ENCODE peak calls at places on chromosomes 2 and 18, in nine cellular contexts. S is stimulated activated CD4-positive, alpha-beta T cell treated with anti-CD3 and anti-CD28 coated beads, Interleukin-12 subunit alpha, Interleukin-12 subunit beta, amount 100 ng/mL, for 48 hours; W is RWPE1; X is RPMI7951; A is hypothalamus; I is activated T-helper 1 cell treated with anti-CD3 and anti-CD28 coated beads, Interleukin-2, amount 50 U/mL, for 16 hours; Y is left kidney; R is amygdala; U is esophagus squamous epithelium. K is an unnamed sample.

GRCh38 chr2:226066391-226066790 is 666.9 kb downstream of the NYAP2 start:
- DNase-seq in S (no peak), W (no peak), X (no peak), A (no peak), I (no peak), Y (no peak), R (no peak), U (no peak), K (no peak)

GRCh38 chr2:151192681-151193080 is 69.0 kb downstream of the RBM43 start:
- DNase-seq in S (no peak), W (no peak), X (peak; percentile 64), A (no peak), I (no peak), Y (no peak), R (no peak), U (no peak), K (no peak)

GRCh38 chr2:118530976-118531375 is 316.5 kb downstream of the EN1 start:
- DNase-seq in S (no peak), W (peak; percentile 38), X (peak; percentile 19), A (no peak), I (no peak), Y (no peak), R (no peak), U (no peak), K (no peak)

GRCh38 chr18:657311-657997 is at the start of gene TYMS:
- DNase-seq in S (peak; percentile 20), W (peak; percentile 86), X (peak; percentile 66), A (peak; percentile 32), I (no peak), Y (peak; percentile 94), R (no peak), U (no peak), K (peak; percentile 64)

GRCh38 chr2:41990688-41991087 is 57.1 kb upstream of the PKDCC start:
- DNase-seq in S (no peak), W (no peak), X (no peak), A (no peak), I (no peak), Y (peak; percentile 81), R (no peak), U (no peak), K (no peak)

GRCh38 chr18:44036500-44036899 is 644.2 kb upstream of the SETBP1 start:
- DNase-seq in S (no peak), W (no peak), X (no peak), A (no peak), I (no peak), Y (peak; percentile 15), R (no peak), U (no peak), K (no peak)

GRCh38 chr18:63986885-63987284 is 17.0 kb downstream of the SERPINB8 start:
- DNase-seq in S (no peak), W (no peak), X (no peak), A (no peak), I (no peak), Y (no peak), R (no peak), U (no peak), K (no peak)

GRCh38 chr2:164847291-164847690 is 5.7 kb upstream of the COBLL1 start:
- DNase-seq in S (no peak), W (no peak), X (no peak), A (no peak), I (no peak), Y (no peak), R (no peak), U (no peak), K (no peak)

GRCh38 chr18:9631814-9632496 is 17.6 kb upstream of the PPP4R1 start:
- DNase-seq in S (no peak), W (peak; percentile 73), X (peak; percentile 78), A (no peak), I (no peak), Y (no peak), R (no peak), U (no peak), K (no peak)

GRCh38 chr2:208253518-208254117 is 1.3 kb downstream of the IDH1 start:
- DNase-seq in S (no peak), W (no peak), X (no peak), A (no peak), I (no peak), Y (peak; percentile 22), R (no peak), U (no peak), K (peak; percentile 11)

GRCh38 chr2:144529841-144530240 is 9.9 kb upstream of the ZEB2 start:
- DNase-seq in S (no peak), W (no peak), X (no peak), A (no peak), I (no peak), Y (no peak), R (no peak), U (no peak), K (no peak)

GRCh38 chr2:233400341-233400740 is 46.0 kb downstream of the DGKD start:
- DNase-seq in S (no peak), W (no peak), X (no peak), A (no peak), I (no peak), Y (no peak), R (no peak), U (no peak), K (no peak)

GRCh38 chr2:150483532-150483931 is 3.9 kb downstream of the RND3 start:
- DNase-seq in S (no peak), W (no peak), X (no peak), A (no peak), I (no peak), Y (no peak), R (no peak), U (no peak), K (no peak)

GRCh38 chr18:69177702-69178101 is 223.0 kb upstream of the DOK6 start:
- DNase-seq in S (no peak), W (no peak), X (no peak), A (no peak), I (no peak), Y (no peak), R (no peak), U (no peak), K (no peak)

GRCh38 chr18:14189858-14190257 is 57.6 kb upstream of the ZNF519 start:
- DNase-seq in S (no peak), W (no peak), X (peak; percentile 79), A (no peak), I (no peak), Y (no peak), R (no peak), U (no peak), K (no peak)

GRCh38 chr2:8146329-8147048 is 535.4 kb upstream of the ID2 start:
- DNase-seq in S (no peak), W (no peak), X (no peak), A (no peak), I (no peak), Y (no peak), R (no peak), U (no peak), K (no peak)

GRCh38 chr2:47422016-47422415 is 19.1 kb downstream of the MSH2 start:
- DNase-seq in S (no peak), W (no peak), X (no peak), A (no peak), I (no peak), Y (no peak), R (no peak), U (no peak), K (no peak)

GRCh38 chr2:108278631-108279030 is 10.1 kb upstream of the SULT1C2 start:
- DNase-seq in S (no peak), W (no peak), X (peak; percentile 23), A (no peak), I (no peak), Y (no peak), R (no peak), U (no peak), K (no peak)

GRCh38 chr18:6807504-6808257 is 78.2 kb downstream of the ARHGAP28 start:
- DNase-seq in S (no peak), W (no peak), X (no peak), A (no peak), I (no peak), Y (peak; percentile 67), R (no peak), U (no peak), K (peak; percentile 25)

GRCh38 chr2:114286438-114286837 is 156.0 kb upstream of the DPP10 start:
- DNase-seq in S (no peak), W (no peak), X (no peak), A (no peak), I (no peak), Y (no peak), R (no peak), U (no peak), K (no peak)

GRCh38 chr2:226031078-226031937 is 631.8 kb downstream of the NYAP2 start:
- DNase-seq in S (peak; percentile 38), W (peak; percentile 57), X (peak; percentile 83), A (peak; percentile 58), I (no peak), Y (peak; percentile 95), R (no peak), U (no peak), K (peak; percentile 64)

GRCh38 chr2:115083711-115084110 is 641.3 kb downstream of the DPP10 start:
- DNase-seq in S (no peak), W (no peak), X (no peak), A (no peak), I (no peak), Y (no peak), R (no peak), U (no peak), K (no peak)

GRCh38 chr2:240366901-240367300 is 68.6 kb upstream of the GPC1 start:
- DNase-seq in S (no peak), W (no peak), X (no peak), A (no peak), I (no peak), Y (no peak), R (no peak), U (no peak), K (no peak)

GRCh38 chr2:84856785-84857184 is 24.1 kb downstream of the TRABD2A start:
- DNase-seq in S (no peak), W (no peak), X (no peak), A (no peak), I (no peak), Y (no peak), R (no peak), U (no peak), K (no peak)

GRCh38 chr2:176269319-176270099 is at the start of gene MTX2:
- DNase-seq in S (peak; percentile 47), W (peak; percentile 60), X (peak; percentile 71), A (peak; percentile 77), I (peak; percentile 26), Y (peak; percentile 95), R (peak; percentile 29), U (no peak), K (peak; percentile 82)

GRCh38 chr18:67600181-67600631 is 83.7 kb upstream of the DSEL start:
- DNase-seq in S (no peak), W (peak; percentile 23), X (peak; percentile 51), A (no peak), I (no peak), Y (peak; percentile 72), R (no peak), U (no peak), K (no peak)